ENCODE peak calls at places on chromosome 2, in ten cellular contexts. W, F, U, D, H, I, A, E, N and L are unnamed samples.

GRCh38 chr2:106115250-106115649 is 78.9 kb downstream of the UXS1 start:
- DNase-seq in W (peak), F (no peak), U (no peak), D (no peak), H (no peak), I (no peak), A (no peak), E (peak), N (no peak), L (no peak)

GRCh38 chr2:231348173-231348572 is 47.3 kb upstream of the B3GNT7 start:
- DNase-seq in W (peak), F (no peak), U (no peak), D (no peak), H (no peak), I (no peak), A (no peak), E (no peak), N (no peak), L (no peak)

GRCh38 chr2:46858697-46859080 is 56.9 kb downstream of the MCFD2 start:
- DNase-seq in W (peak), F (no peak), U (no peak), D (no peak), H (no peak), I (no peak), A (no peak), E (peak), N (no peak), L (no peak)

GRCh38 chr2:9883897-9884296 is 40.6 kb downstream of the TAF1B start:
- DNase-seq in W (no peak), F (no peak), U (no peak), D (no peak), H (no peak), I (no peak), A (no peak), E (no peak), N (no peak), L (no peak)

GRCh38 chr2:189654641-189655040 is 6.6 kb upstream of the ASNSD1 start:
- DNase-seq in W (no peak), F (no peak), U (no peak), D (no peak), H (no peak), I (no peak), A (no peak), E (no peak), N (no peak), L (no peak)

GRCh38 chr2:27249891-27250651 is 12.8 kb downstream of the SLC30A3 start:
- DNase-seq in W (no peak), F (no peak), U (no peak), D (peak), H (no peak), I (peak), A (peak), E (peak), N (no peak), L (peak)

GRCh38 chr2:232455426-232456255 is at the start of gene ALPI:
- DNase-seq in W (no peak), F (no peak), U (no peak), D (no peak), H (no peak), I (no peak), A (no peak), E (no peak), N (peak), L (no peak)

GRCh38 chr2:213306320-213306942 is 22.2 kb downstream of the SPAG16 start:
- DNase-seq in W (no peak), F (no peak), U (no peak), D (no peak), H (peak), I (no peak), A (peak), E (peak), N (no peak), L (no peak)

GRCh38 chr2:239157766-239158165 is 243.1 kb downstream of the HDAC4 start:
- DNase-seq in W (no peak), F (no peak), U (no peak), D (no peak), H (no peak), I (peak), A (no peak), E (no peak), N (peak), L (no peak)